ENCODE peak calls at places on chromosomes 4 and X, in five cellular contexts. D, U, R, G and L are unnamed samples.

GRCh38 chr4:186104895-186105720 is 604 bp downstream of the FAM149A start:
- DNase-seq in D (peak; percentile 8), U (no peak), R (no peak), G (no peak), L (no peak)

GRCh38 chr4:87823741-87824140 is 9.0 kb upstream of the MEPE start:
- DNase-seq in D (no peak), U (no peak), R (no peak), G (no peak), L (no peak)

GRCh38 chrX:67555578-67556203 is 11.9 kb downstream of the AR start:
- DNase-seq in D (peak; percentile 64), U (no peak), R (no peak), G (no peak), L (no peak)

GRCh38 chrX:9578083-9578779 is 113.4 kb downstream of the TBL1X start:
- DNase-seq in D (peak; percentile 63), U (no peak), R (no peak), G (no peak), L (no peak)

GRCh38 chr4:112952301-112952700 is 97.2 kb upstream of the ANK2 start:
- DNase-seq in D (no peak), U (no peak), R (no peak), G (no peak), L (no peak)

GRCh38 chrX:136307471-136307870 is 6.7 kb downstream of the ADGRG4 start:
- DNase-seq in D (no peak), U (no peak), R (no peak), G (no peak), L (no peak)

GRCh38 chr4:6123541-6123940 is 76.8 kb downstream of the JAKMIP1 start:
- DNase-seq in D (no peak), U (no peak), R (no peak), G (no peak), L (no peak)

GRCh38 chr4:182306792-182307507 is 63.7 kb downstream of the TENM3 start:
- DNase-seq in D (no peak), U (no peak), R (no peak), G (no peak), L (no peak)

GRCh38 chrX:82218361-82218760 is 1016.5 kb downstream of the SH3BGRL start:
- DNase-seq in D (no peak), U (peak; percentile 3), R (no peak), G (no peak), L (peak; percentile 4)

GRCh38 chr4:110119347-110119746 is 79.1 kb downstream of the ELOVL6 start:
- DNase-seq in D (peak; percentile 50), U (no peak), R (no peak), G (no peak), L (no peak)

GRCh38 chr4:87498446-87498900 is 30.7 kb downstream of the SPARCL1 start:
- DNase-seq in D (no peak), U (no peak), R (no peak), G (no peak), L (no peak)